ENCODE peak calls at places on chromosome 19, in four cellular contexts. One of them, this sample, is unnamed.

GRCh38 chr19:42108527-42109389 is 23.5 kb downstream of the POU2F2 start:
- DNase-seq in psoas muscle: peak; percentile 80
- DNase-seq in glomerular endothelial cell: peak; percentile 74
- DNase-seq in hepatic stellate cell: peak; percentile 85
- DNase-seq in this sample: peak; percentile 92

GRCh38 chr19:12994701-12995595 is at the start of gene NFIX:
- DNase-seq in hepatic stellate cell: peak; percentile 82
- DNase-seq in glomerular endothelial cell: no peak
- DNase-seq in psoas muscle: peak; percentile 89
- DNase-seq in this sample: peak; percentile 92

GRCh38 chr19:1591421-1592022 is 1.1 kb downstream of the MBD3 start:
- DNase-seq in glomerular endothelial cell: no peak
- DNase-seq in psoas muscle: no peak
- DNase-seq in hepatic stellate cell: no peak
- DNase-seq in this sample: no peak

GRCh38 chr19:49343127-49343526 is 7.9 kb downstream of the CD37 start:
- DNase-seq in glomerular endothelial cell: no peak
- DNase-seq in hepatic stellate cell: no peak
- DNase-seq in psoas muscle: no peak
- DNase-seq in this sample: peak; percentile 49

GRCh38 chr19:18119243-18120105 is 21.9 kb downstream of the MAST3 start:
- DNase-seq in glomerular endothelial cell: no peak
- DNase-seq in psoas muscle: no peak
- DNase-seq in hepatic stellate cell: no peak
- DNase-seq in this sample: no peak

GRCh38 chr19:32877977-32878745 is 8.6 kb upstream of the SLC7A9 start:
- DNase-seq in psoas muscle: peak; percentile 13
- DNase-seq in glomerular endothelial cell: no peak
- DNase-seq in hepatic stellate cell: no peak
- DNase-seq in this sample: no peak

GRCh38 chr19:55597493-55597892 is 1.8 kb downstream of the FIZ1 start:
- DNase-seq in hepatic stellate cell: no peak
- DNase-seq in psoas muscle: peak; percentile 64
- DNase-seq in glomerular endothelial cell: no peak
- DNase-seq in this sample: no peak

GRCh38 chr19:19276386-19276785 is 3.3 kb upstream of the TM6SF2 start:
- DNase-seq in hepatic stellate cell: peak; percentile 83
- DNase-seq in glomerular endothelial cell: no peak
- DNase-seq in psoas muscle: no peak
- DNase-seq in this sample: no peak

GRCh38 chr19:8392017-8392591 is 1.9 kb downstream of the RAB11B start:
- DNase-seq in psoas muscle: peak; percentile 70
- DNase-seq in hepatic stellate cell: no peak
- DNase-seq in glomerular endothelial cell: no peak
- DNase-seq in this sample: no peak

GRCh38 chr19:31483226-31483857 is 134.1 kb upstream of the TSHZ3 start:
- DNase-seq in glomerular endothelial cell: no peak
- DNase-seq in psoas muscle: no peak
- DNase-seq in hepatic stellate cell: no peak
- DNase-seq in this sample: no peak

GRCh38 chr19:37926255-37926654 is 19.2 kb downstream of the SIPA1L3 start:
- DNase-seq in psoas muscle: no peak
- DNase-seq in hepatic stellate cell: no peak
- DNase-seq in glomerular endothelial cell: no peak
- DNase-seq in this sample: no peak

GRCh38 chr19:1177322-1178114 is 3.5 kb upstream of the SBNO2 start:
- DNase-seq in hepatic stellate cell: peak; percentile 97
- DNase-seq in glomerular endothelial cell: no peak
- DNase-seq in psoas muscle: peak; percentile 58
- DNase-seq in this sample: peak; percentile 85

GRCh38 chr19:39817888-39818561 is 15.9 kb downstream of the DYRK1B start:
- DNase-seq in hepatic stellate cell: no peak
- DNase-seq in psoas muscle: peak; percentile 66
- DNase-seq in glomerular endothelial cell: no peak
- DNase-seq in this sample: no peak

GRCh38 chr19:56138069-56138468 is 3.0 kb upstream of the ZNF444 start:
- DNase-seq in hepatic stellate cell: no peak
- DNase-seq in psoas muscle: no peak
- DNase-seq in glomerular endothelial cell: no peak
- DNase-seq in this sample: no peak

GRCh38 chr19:29831041-29831548 is 19.3 kb downstream of the CCNE1 start:
- DNase-seq in hepatic stellate cell: no peak
- DNase-seq in glomerular endothelial cell: no peak
- DNase-seq in psoas muscle: peak; percentile 39
- DNase-seq in this sample: no peak

GRCh38 chr19:17841810-17842662 is 5.7 kb downstream of the JAK3 start:
- DNase-seq in hepatic stellate cell: no peak
- DNase-seq in psoas muscle: peak; percentile 76
- DNase-seq in glomerular endothelial cell: no peak
- DNase-seq in this sample: peak; percentile 85

GRCh38 chr19:8149261-8150094 is at the start of gene FBN3:
- DNase-seq in psoas muscle: no peak
- DNase-seq in hepatic stellate cell: no peak
- DNase-seq in glomerular endothelial cell: no peak
- DNase-seq in this sample: no peak

GRCh38 chr19:36160821-36161596 is 8.8 kb upstream of the COX7A1 start:
- DNase-seq in hepatic stellate cell: no peak
- DNase-seq in glomerular endothelial cell: no peak
- DNase-seq in psoas muscle: no peak
- DNase-seq in this sample: no peak

GRCh38 chr19:35357867-35358573 is at the start of gene FFAR3:
- DNase-seq in hepatic stellate cell: no peak
- DNase-seq in psoas muscle: peak; percentile 66
- DNase-seq in glomerular endothelial cell: no peak
- DNase-seq in this sample: peak; percentile 76

GRCh38 chr19:5026706-5027273 is 57.9 kb downstream of the KDM4B start:
- DNase-seq in glomerular endothelial cell: no peak
- DNase-seq in psoas muscle: no peak
- DNase-seq in hepatic stellate cell: no peak
- DNase-seq in this sample: no peak

GRCh38 chr19:42269518-42270345 is 680 bp downstream of the CIC start:
- DNase-seq in hepatic stellate cell: no peak
- DNase-seq in glomerular endothelial cell: no peak
- DNase-seq in psoas muscle: peak; percentile 56
- DNase-seq in this sample: no peak

GRCh38 chr19:23520441-23520840 is 125.2 kb upstream of the ZNF91 start:
- DNase-seq in hepatic stellate cell: no peak
- DNase-seq in glomerular endothelial cell: no peak
- DNase-seq in psoas muscle: no peak
- DNase-seq in this sample: no peak

GRCh38 chr19:51544038-51544437 is 12.6 kb upstream of the SIGLEC6 start:
- DNase-seq in glomerular endothelial cell: no peak
- DNase-seq in psoas muscle: no peak
- DNase-seq in hepatic stellate cell: no peak
- DNase-seq in this sample: no peak

GRCh38 chr19:478236-478888 is 17.5 kb upstream of the SHC2 start:
- DNase-seq in glomerular endothelial cell: no peak
- DNase-seq in hepatic stellate cell: no peak
- DNase-seq in psoas muscle: peak; percentile 42
- DNase-seq in this sample: no peak

GRCh38 chr19:7294571-7295212 is 478 bp upstream of the INSR start:
- DNase-seq in glomerular endothelial cell: no peak
- DNase-seq in hepatic stellate cell: peak; percentile 49
- DNase-seq in psoas muscle: peak; percentile 93
- DNase-seq in this sample: peak; percentile 93

GRCh38 chr19:6394831-6395230 is 1.9 kb upstream of the GTF2F1 start:
- DNase-seq in psoas muscle: no peak
- DNase-seq in hepatic stellate cell: no peak
- DNase-seq in glomerular endothelial cell: no peak
- DNase-seq in this sample: no peak

GRCh38 chr19:35056513-35057063 is 15.1 kb downstream of the HPN start:
- DNase-seq in hepatic stellate cell: no peak
- DNase-seq in glomerular endothelial cell: no peak
- DNase-seq in psoas muscle: no peak
- DNase-seq in this sample: no peak

GRCh38 chr19:16136185-16137067 is 7.1 kb upstream of the HSH2D start:
- DNase-seq in hepatic stellate cell: no peak
- DNase-seq in psoas muscle: no peak
- DNase-seq in glomerular endothelial cell: no peak
- DNase-seq in this sample: no peak

GRCh38 chr19:17121736-17122293 is 46.2 kb downstream of the MYO9B start:
- DNase-seq in hepatic stellate cell: no peak
- DNase-seq in glomerular endothelial cell: no peak
- DNase-seq in psoas muscle: no peak
- DNase-seq in this sample: peak; percentile 75

GRCh38 chr19:38649305-38650179 is 2.1 kb downstream of the ACTN4 start:
- DNase-seq in psoas muscle: peak; percentile 70
- DNase-seq in hepatic stellate cell: no peak
- DNase-seq in glomerular endothelial cell: no peak
- DNase-seq in this sample: no peak

GRCh38 chr19:21430674-21431073 is 33.7 kb downstream of the ZNF493 start:
- DNase-seq in hepatic stellate cell: no peak
- DNase-seq in psoas muscle: no peak
- DNase-seq in glomerular endothelial cell: no peak
- DNase-seq in this sample: no peak

GRCh38 chr19:46428278-46429141 is at the start of gene PNMA8C:
- DNase-seq in hepatic stellate cell: peak; percentile 48
- DNase-seq in glomerular endothelial cell: no peak
- DNase-seq in psoas muscle: peak; percentile 80
- DNase-seq in this sample: peak; percentile 95

GRCh38 chr19:46630806-46631205 is 5.2 kb downstream of the GNG8 start:
- DNase-seq in psoas muscle: no peak
- DNase-seq in glomerular endothelial cell: no peak
- DNase-seq in hepatic stellate cell: no peak
- DNase-seq in this sample: no peak

GRCh38 chr19:40549007-40549708 is 27.5 kb upstream of the SHKBP1 start:
- DNase-seq in hepatic stellate cell: no peak
- DNase-seq in psoas muscle: peak; percentile 77
- DNase-seq in glomerular endothelial cell: no peak
- DNase-seq in this sample: peak; percentile 88

GRCh38 chr19:56837892-56838679 is 2.4 kb downstream of the PEG3 start:
- DNase-seq in glomerular endothelial cell: no peak
- DNase-seq in hepatic stellate cell: no peak
- DNase-seq in psoas muscle: peak; percentile 78
- DNase-seq in this sample: peak; percentile 73

GRCh38 chr19:53037101-53038097 is 7.1 kb upstream of the ERVV-2 start:
- DNase-seq in hepatic stellate cell: peak; percentile 63
- DNase-seq in psoas muscle: no peak
- DNase-seq in glomerular endothelial cell: peak; percentile 18
- DNase-seq in this sample: no peak

GRCh38 chr19:5480427-5480836 is 25.2 kb downstream of the ZNRF4 start:
- DNase-seq in glomerular endothelial cell: no peak
- DNase-seq in hepatic stellate cell: no peak
- DNase-seq in psoas muscle: no peak
- DNase-seq in this sample: no peak